ENCODE peak calls at places on chromosomes 12 and 14, in five cellular contexts. I, Q, M, Y and A are unnamed samples.

GRCh38 chr12:87165733-87166375 is 863.3 kb downstream of the C12orf50 start:
- DNase-seq in I (no peak), Q (no peak), M (no peak), Y (no peak), A (no peak)

GRCh38 chr14:81805785-81806184 is 272.1 kb upstream of the SEL1L start:
- DNase-seq in I (no peak), Q (no peak), M (no peak), Y (no peak), A (no peak)

GRCh38 chr12:120971299-120972180 is 6.8 kb upstream of the HNF1A start:
- DNase-seq in I (no peak), Q (no peak), M (peak), Y (peak), A (no peak)

GRCh38 chr12:52828156-52829090 is 5.7 kb downstream of the KRT79 start:
- DNase-seq in I (no peak), Q (no peak), M (no peak), Y (no peak), A (no peak)

GRCh38 chr14:55585854-55586253 is 5.8 kb downstream of the KTN1 start:
- DNase-seq in I (no peak), Q (no peak), M (no peak), Y (no peak), A (no peak)

GRCh38 chr12:1591029-1591428 is 3.4 kb downstream of the FBXL14 start:
- DNase-seq in I (no peak), Q (peak), M (no peak), Y (no peak), A (no peak)

GRCh38 chr12:13428538-13429265 is 232.2 kb downstream of the EMP1 start:
- DNase-seq in I (no peak), Q (no peak), M (no peak), Y (no peak), A (no peak)

GRCh38 chr12:109902866-109903265 is 2.8 kb downstream of the TCHP start:
- DNase-seq in I (no peak), Q (no peak), M (no peak), Y (no peak), A (no peak)

GRCh38 chr12:122031342-122032216 is 9.9 kb downstream of the BCL7A start:
- DNase-seq in I (peak), Q (peak), M (no peak), Y (peak), A (no peak)

GRCh38 chr12:45613306-45613705 is 116.2 kb upstream of the ARID2 start:
- DNase-seq in I (no peak), Q (no peak), M (no peak), Y (no peak), A (no peak)

GRCh38 chr12:94304566-94305061 is 155.1 kb downstream of the CEP83 start:
- DNase-seq in I (no peak), Q (no peak), M (no peak), Y (no peak), A (no peak)

GRCh38 chr12:130016194-130016593 is 112.4 kb upstream of the TMEM132D start:
- DNase-seq in I (no peak), Q (no peak), M (no peak), Y (no peak), A (no peak)

GRCh38 chr12:3770891-3771290 is 18.0 kb upstream of the CRACR2A start:
- DNase-seq in I (no peak), Q (no peak), M (peak), Y (no peak), A (no peak)

GRCh38 chr12:60070541-60070940 is 474.7 kb downstream of the SLC16A7 start:
- DNase-seq in I (no peak), Q (no peak), M (no peak), Y (no peak), A (no peak)

GRCh38 chr12:114011711-114012110 is 45.6 kb upstream of the RBM19 start:
- DNase-seq in I (no peak), Q (no peak), M (no peak), Y (no peak), A (no peak)

GRCh38 chr14:63761356-63762117 is 33.7 kb upstream of the SGPP1 start:
- DNase-seq in I (no peak), Q (no peak), M (no peak), Y (no peak), A (no peak)

GRCh38 chr14:90060312-90060964 is 1.4 kb upstream of the KCNK13 start:
- DNase-seq in I (peak), Q (peak), M (no peak), Y (peak), A (peak)

GRCh38 chr14:31138301-31138700 is 69.3 kb downstream of the HECTD1 start:
- DNase-seq in I (no peak), Q (no peak), M (no peak), Y (no peak), A (no peak)

GRCh38 chr14:104428333-104428851 is 151.2 kb upstream of the C14orf180 start:
- DNase-seq in I (no peak), Q (no peak), M (no peak), Y (no peak), A (no peak)

GRCh38 chr14:44803239-44803905 is 158.4 kb downstream of the KLHL28 start:
- DNase-seq in I (no peak), Q (no peak), M (peak), Y (no peak), A (no peak)

GRCh38 chr12:104708891-104709290 is 249.2 kb downstream of the SLC41A2 start:
- DNase-seq in I (no peak), Q (no peak), M (no peak), Y (no peak), A (no peak)

GRCh38 chr12:68812553-68813241 is 4.7 kb downstream of the MDM2 start:
- DNase-seq in I (no peak), Q (no peak), M (no peak), Y (no peak), A (no peak)

GRCh38 chr14:99327458-99328250 is 55.7 kb upstream of the BCL11B start:
- DNase-seq in I (no peak), Q (no peak), M (no peak), Y (no peak), A (no peak)

GRCh38 chr14:50605776-50606175 is 45.8 kb downstream of the ATL1 start:
- DNase-seq in I (no peak), Q (no peak), M (no peak), Y (no peak), A (no peak)

GRCh38 chr14:88013750-88014349 is 8.9 kb downstream of the GPR65 start:
- DNase-seq in I (no peak), Q (peak), M (peak), Y (peak), A (no peak)

GRCh38 chr14:36874396-36875138 is 212.9 kb downstream of the PAX9 start:
- DNase-seq in I (no peak), Q (no peak), M (no peak), Y (no peak), A (no peak)

GRCh38 chr14:50619569-50620141 is 48.5 kb downstream of the SAV1 start:
- DNase-seq in I (no peak), Q (no peak), M (peak), Y (no peak), A (no peak)

GRCh38 chr12:62562892-62563291 is 96.3 kb downstream of the MON2 start:
- DNase-seq in I (no peak), Q (no peak), M (no peak), Y (no peak), A (no peak)

GRCh38 chr14:22400590-22401259 is 188.3 kb downstream of the DAD1 start:
- DNase-seq in I (no peak), Q (no peak), M (no peak), Y (no peak), A (no peak)

GRCh38 chr12:121238604-121239334 is 28.8 kb downstream of the P2RX4 start:
- DNase-seq in I (no peak), Q (no peak), M (no peak), Y (no peak), A (no peak)

GRCh38 chr12:30959778-30960177 is 33.2 kb downstream of the TSPAN11 start:
- DNase-seq in I (no peak), Q (no peak), M (no peak), Y (no peak), A (no peak)

GRCh38 chr14:104320611-104321086 is 182.3 kb downstream of the KIF26A start:
- DNase-seq in I (no peak), Q (no peak), M (no peak), Y (no peak), A (no peak)

GRCh38 chr14:23022849-23023499 is 11.7 kb downstream of the PSMB5 start:
- DNase-seq in I (no peak), Q (no peak), M (no peak), Y (no peak), A (no peak)

GRCh38 chr14:90545431-90545830 is 148.6 kb downstream of the CALM1 start:
- DNase-seq in I (no peak), Q (no peak), M (no peak), Y (no peak), A (no peak)

GRCh38 chr12:32418221-32418620 is 18.9 kb downstream of the FGD4 start:
- DNase-seq in I (no peak), Q (no peak), M (no peak), Y (no peak), A (no peak)

GRCh38 chr12:49624919-49625577 is 1.7 kb downstream of the PRPF40B start:
- DNase-seq in I (no peak), Q (no peak), M (no peak), Y (peak), A (no peak)